ENCODE peak calls at places on chromosomes 11 and 22, in eight cellular contexts. O is uterus; L is effector memory CD8-positive, alpha-beta T cell; X is foreskin keratinocyte; Y is endothelial cell of umbilical vein; U is H7; F is NCI-H748 treated with DMSO at 0.1 percent for 48 hours; S is Right ventricle myocardium superior. A is an unnamed sample.
A peak's percentile ranks its signal among the peaks of the same experiment; 100 is the strongest.

GRCh38 chr22:31084811-31085492 is 3.8 kb downstream of the SMTN start:
- DNase-seq in O (peak; percentile 89), L (peak; percentile 80), X (no peak), Y (peak; percentile 71), U (peak; percentile 98), F (no peak), S (peak; percentile 96), A (peak; percentile 96)

GRCh38 chr22:37196539-37197450 is 8.7 kb upstream of the C1QTNF6 start:
- DNase-seq in O (peak; percentile 94), L (no peak), X (peak; percentile 57), Y (peak; percentile 74), U (peak; percentile 69), F (no peak), S (peak; percentile 92), A (peak; percentile 91)

GRCh38 chr11:64203421-64204079 is 3.0 kb upstream of the FERMT3 start:
- DNase-seq in O (no peak), L (no peak), X (no peak), Y (no peak), U (no peak), F (no peak), S (no peak), A (peak; percentile 37)

GRCh38 chr11:9178716-9179115 is 86.4 kb downstream of the DENND5A start:
- DNase-seq in O (no peak), L (no peak), X (no peak), Y (peak; percentile 7), U (no peak), F (no peak), S (no peak), A (no peak)

GRCh38 chr11:111906680-111907079 is 4.9 kb downstream of the CRYAB start:
- DNase-seq in O (no peak), L (no peak), X (no peak), Y (no peak), U (no peak), F (no peak), S (no peak), A (no peak)

GRCh38 chr11:45751430-45751829 is 53.5 kb upstream of the SLC35C1 start:
- DNase-seq in O (no peak), L (no peak), X (no peak), Y (no peak), U (peak; percentile 80), F (peak; percentile 15), S (no peak), A (no peak)

GRCh38 chr11:31424652-31425051 is 55.0 kb downstream of the DNAJC24 start:
- DNase-seq in O (no peak), L (no peak), X (no peak), Y (no peak), U (no peak), F (no peak), S (no peak), A (no peak)

GRCh38 chr11:104106136-104106754 is 57.7 kb downstream of the PDGFD start:
- DNase-seq in O (no peak), L (no peak), X (no peak), Y (no peak), U (no peak), F (no peak), S (no peak), A (no peak)

GRCh38 chr11:116948375-116948774 is 111.0 kb upstream of the APOA1 start:
- DNase-seq in O (no peak), L (no peak), X (peak; percentile 30), Y (no peak), U (no peak), F (no peak), S (no peak), A (no peak)

GRCh38 chr11:16612801-16613400 is 125.5 kb upstream of the C11orf58 start:
- DNase-seq in O (no peak), L (no peak), X (peak; percentile 3), Y (peak; percentile 8), U (peak; percentile 47), F (peak; percentile 84), S (no peak), A (no peak)

GRCh38 chr11:11036185-11037161 is 178.6 kb upstream of the ZBED5 start:
- DNase-seq in O (no peak), L (peak; percentile 17), X (peak; percentile 62), Y (peak; percentile 16), U (peak; percentile 80), F (peak; percentile 61), S (no peak), A (no peak)

GRCh38 chr11:40183073-40184064 is 1276.1 kb downstream of the LRRC4C start:
- DNase-seq in O (no peak), L (no peak), X (no peak), Y (no peak), U (no peak), F (no peak), S (no peak), A (no peak)

GRCh38 chr11:64723907-64724862 is 1.2 kb upstream of the NRXN2 start:
- DNase-seq in O (no peak), L (no peak), X (no peak), Y (no peak), U (peak; percentile 28), F (no peak), S (no peak), A (no peak)

GRCh38 chr11:34139346-34139745 is 33.9 kb downstream of the NAT10 start:
- DNase-seq in O (no peak), L (no peak), X (no peak), Y (no peak), U (no peak), F (no peak), S (no peak), A (no peak)

GRCh38 chr11:3204141-3205015 is 14.2 kb downstream of the MRGPRG start:
- DNase-seq in O (no peak), L (no peak), X (no peak), Y (no peak), U (peak; percentile 53), F (no peak), S (peak; percentile 25), A (no peak)

GRCh38 chr22:46457502-46458488 is 79.6 kb downstream of the CELSR1 start:
- DNase-seq in O (no peak), L (no peak), X (peak; percentile 79), Y (no peak), U (peak; percentile 46), F (no peak), S (no peak), A (no peak)

GRCh38 chr11:9078113-9079041 is 13.0 kb downstream of the SCUBE2 start:
- DNase-seq in O (no peak), L (no peak), X (no peak), Y (no peak), U (peak; percentile 69), F (no peak), S (no peak), A (no peak)

A was measured in Right ventricle myocardium inferior.